ENCODE peak calls at places on chromosomes 2 and 18, in six cellular contexts. F, J, S, N, P and M are unnamed samples.

GRCh38 chr2:42367835-42368234 is 6.8 kb upstream of the COX7A2L start:
- DNase-seq in F (peak; percentile 67), J (no peak), S (no peak), N (no peak), P (no peak), M (no peak)

GRCh38 chr2:236017446-236017845 is 150.7 kb downstream of the GBX2 start:
- DNase-seq in F (no peak), J (no peak), S (no peak), N (no peak), P (no peak), M (no peak)

GRCh38 chr2:12302140-12302539 is 414.6 kb upstream of the TRIB2 start:
- DNase-seq in F (no peak), J (no peak), S (peak; percentile 79), N (no peak), P (no peak), M (no peak)

GRCh38 chr18:24567199-24567598 is 106.8 kb downstream of the HRH4 start:
- DNase-seq in F (no peak), J (no peak), S (peak; percentile 39), N (no peak), P (no peak), M (no peak)

GRCh38 chr2:101558740-101559508 is 84.0 kb upstream of the RFX8 start:
- DNase-seq in F (peak; percentile 77), J (no peak), S (peak; percentile 97), N (no peak), P (no peak), M (no peak)

GRCh38 chr18:48721308-48721707 is 182.5 kb downstream of the CTIF start:
- DNase-seq in F (no peak), J (no peak), S (no peak), N (no peak), P (no peak), M (no peak)

GRCh38 chr2:129080715-129081472 is 762.2 kb upstream of the HS6ST1 start:
- DNase-seq in F (peak; percentile 2), J (no peak), S (no peak), N (no peak), P (no peak), M (no peak)

GRCh38 chr2:232571026-232571474 is 20.6 kb downstream of the EIF4E2 start:
- DNase-seq in F (peak; percentile 66), J (no peak), S (no peak), N (no peak), P (no peak), M (no peak)

GRCh38 chr18:45775241-45775676 is 50.2 kb upstream of the SIGLEC15 start:
- DNase-seq in F (peak; percentile 92), J (no peak), S (peak; percentile 76), N (peak; percentile 11), P (peak; percentile 69), M (no peak)

GRCh38 chr18:50727721-50728470 is 91.9 kb downstream of the MRO start:
- DNase-seq in F (no peak), J (peak; percentile 13), S (no peak), N (no peak), P (no peak), M (no peak)

GRCh38 chr2:219736196-219736595 is 108.8 kb downstream of the SLC4A3 start:
- DNase-seq in F (peak; percentile 85), J (peak; percentile 29), S (peak; percentile 76), N (peak; percentile 47), P (peak; percentile 44), M (peak; percentile 63)

GRCh38 chr2:211157211-211157610 is 600.8 kb downstream of the CPS1 start:
- DNase-seq in F (peak; percentile 36), J (no peak), S (peak; percentile 20), N (no peak), P (no peak), M (no peak)

GRCh38 chr2:10150436-10150835 is 27.9 kb downstream of the RRM2 start:
- DNase-seq in F (no peak), J (no peak), S (no peak), N (no peak), P (no peak), M (no peak)

GRCh38 chr2:9474361-9475117 is at the start of gene IAH1:
- DNase-seq in F (peak; percentile 50), J (peak; percentile 11), S (no peak), N (peak; percentile 38), P (no peak), M (peak; percentile 37)

GRCh38 chr2:2796207-2796606 is 465.1 kb upstream of the MYT1L start:
- DNase-seq in F (no peak), J (no peak), S (no peak), N (no peak), P (no peak), M (no peak)

GRCh38 chr18:61531182-61531581 is 198.0 kb downstream of the CDH20 start:
- DNase-seq in F (no peak), J (peak; percentile 90), S (no peak), N (no peak), P (no peak), M (no peak)

GRCh38 chr2:102070058-102070642 is 72.4 kb upstream of the IL1R1 start:
- DNase-seq in F (peak; percentile 85), J (no peak), S (peak; percentile 87), N (no peak), P (no peak), M (no peak)

GRCh38 chr2:220076734-220077133 is 449.3 kb downstream of the SLC4A3 start:
- DNase-seq in F (peak; percentile 86), J (no peak), S (no peak), N (no peak), P (no peak), M (peak; percentile 20)

GRCh38 chr2:234863043-234863934 is 88.5 kb upstream of the SH3BP4 start:
- DNase-seq in F (peak; percentile 57), J (no peak), S (peak; percentile 84), N (no peak), P (peak; percentile 54), M (peak; percentile 35)

GRCh38 chr2:223648755-223649154 is 46.6 kb upstream of the SCG2 start:
- DNase-seq in F (no peak), J (no peak), S (no peak), N (no peak), P (no peak), M (peak; percentile 28)

GRCh38 chr2:29325544-29325943 is 210.3 kb downstream of the CLIP4 start:
- DNase-seq in F (no peak), J (no peak), S (no peak), N (no peak), P (no peak), M (no peak)

GRCh38 chr2:75403991-75404428 is 156.7 kb downstream of the EVA1A start:
- DNase-seq in F (peak; percentile 77), J (peak; percentile 16), S (peak; percentile 67), N (peak; percentile 6), P (peak; percentile 39), M (no peak)

GRCh38 chr2:109612991-109613921 is 510 bp downstream of the SEPTIN10 start:
- DNase-seq in F (peak; percentile 73), J (no peak), S (peak; percentile 67), N (peak; percentile 58), P (no peak), M (no peak)

GRCh38 chr2:20592106-20593071 is 58.5 kb downstream of the HS1BP3 start:
- DNase-seq in F (no peak), J (no peak), S (no peak), N (no peak), P (no peak), M (no peak)

GRCh38 chr2:177030391-177031000 is 182.1 kb upstream of the HNRNPA3 start:
- DNase-seq in F (no peak), J (peak; percentile 23), S (no peak), N (no peak), P (no peak), M (peak; percentile 4)

GRCh38 chr2:104786204-104786603 is 67.7 kb upstream of the POU3F3 start:
- DNase-seq in F (no peak), J (no peak), S (no peak), N (no peak), P (no peak), M (no peak)

GRCh38 chr2:83650897-83651296 is 808.2 kb downstream of the SUCLG1 start:
- DNase-seq in F (no peak), J (peak; percentile 87), S (no peak), N (no peak), P (no peak), M (no peak)

GRCh38 chr2:41934323-41935003 is 113.4 kb upstream of the PKDCC start:
- DNase-seq in F (peak; percentile 95), J (no peak), S (peak; percentile 91), N (no peak), P (no peak), M (no peak)

GRCh38 chr2:73033142-73033765 is 38.3 kb downstream of the SFXN5 start:
- DNase-seq in F (no peak), J (no peak), S (no peak), N (no peak), P (no peak), M (no peak)

GRCh38 chr18:43115076-43116035 is at the start of gene RIT2:
- DNase-seq in F (no peak), J (peak; percentile 47), S (no peak), N (no peak), P (no peak), M (no peak)